ENCODE peak calls at places on chromosomes 3 and 15, in four cellular contexts. B is IMR-90, R is GM06990, L is astrocyte of the spinal cord. X is an unnamed sample.

GRCh38 chr3:107413264-107413663 is 36.0 kb downstream of the CCDC54 start:
- DNase-seq in R (no peak), L (no peak), B (no peak), X (no peak)

GRCh38 chr3:57572096-57572495 is 16.0 kb downstream of the PDE12 start:
- DNase-seq in B (no peak), R (no peak), L (no peak), X (no peak)

GRCh38 chr3:168991813-168992212 is 671.7 kb downstream of the MECOM start:
- DNase-seq in L (no peak), B (peak), R (no peak), X (no peak)

GRCh38 chr3:108493862-108494261 is 16.5 kb downstream of the MYH15 start:
- DNase-seq in R (no peak), B (no peak), L (no peak), X (no peak)

GRCh38 chr15:47398115-47398514 is 319.2 kb upstream of the SEMA6D start:
- DNase-seq in L (no peak), R (no peak), B (no peak), X (no peak)

GRCh38 chr15:51333571-51333970 is 4.8 kb downstream of the CYP19A1 start:
- DNase-seq in B (no peak), R (no peak), L (no peak), X (no peak)

GRCh38 chr3:23644741-23645140 is 161.0 kb upstream of the UBE2E1 start:
- DNase-seq in R (no peak), B (no peak), L (no peak), X (no peak)

GRCh38 chr15:86620636-86621349 is 541.1 kb downstream of the AGBL1 start:
- DNase-seq in B (no peak), R (no peak), L (no peak), X (no peak)

GRCh38 chr3:8238434-8238833 is 263.2 kb upstream of the LMCD1 start:
- DNase-seq in R (no peak), L (no peak), B (no peak), X (no peak)

GRCh38 chr3:169760479-169760878 is 4.4 kb downstream of the TERC start:
- DNase-seq in B (peak), L (peak), R (no peak), X (no peak)

GRCh38 chr15:101615986-101616848 is 36.0 kb downstream of the TM2D3 start:
- DNase-seq in B (peak), L (peak), R (no peak), X (no peak)

GRCh38 chr15:88974392-88974791 is 61.2 kb upstream of the MFGE8 start:
- DNase-seq in L (no peak), B (peak), R (no peak), X (no peak)

GRCh38 chr15:77830041-77830440 is 197.3 kb upstream of the LINGO1 start:
- DNase-seq in B (peak), L (peak), R (no peak), X (peak)

GRCh38 chr3:87270908-87271727 is 5.3 kb downstream of the POU1F1 start:
- DNase-seq in B (no peak), L (no peak), R (no peak), X (no peak)
- H3K4me3 ChIP-seq in B (no peak), L (no peak), R (no peak), X (no peak)

GRCh38 chr15:49046113-49046883 is at the start of gene SECISBP2L:
- DNase-seq in B (peak), L (peak), R (peak), X (peak)
- TF ChIP-seq CTCF in B (peak), L (peak), R (peak), X (peak)

GRCh38 chr3:161247049-161247448 is 25.9 kb downstream of the NMD3 start:
- DNase-seq in R (no peak), B (no peak), L (no peak), X (no peak)
- H3K4me3 ChIP-seq in R (no peak), B (no peak), L (no peak), X (no peak)

GRCh38 chr3:145776782-145777408 is 384.1 kb downstream of the PLOD2 start:
- DNase-seq in R (no peak), L (peak), B (peak), X (no peak)
- TF ChIP-seq CTCF in R (peak), L (peak), B (peak), X (peak)

DNA sequence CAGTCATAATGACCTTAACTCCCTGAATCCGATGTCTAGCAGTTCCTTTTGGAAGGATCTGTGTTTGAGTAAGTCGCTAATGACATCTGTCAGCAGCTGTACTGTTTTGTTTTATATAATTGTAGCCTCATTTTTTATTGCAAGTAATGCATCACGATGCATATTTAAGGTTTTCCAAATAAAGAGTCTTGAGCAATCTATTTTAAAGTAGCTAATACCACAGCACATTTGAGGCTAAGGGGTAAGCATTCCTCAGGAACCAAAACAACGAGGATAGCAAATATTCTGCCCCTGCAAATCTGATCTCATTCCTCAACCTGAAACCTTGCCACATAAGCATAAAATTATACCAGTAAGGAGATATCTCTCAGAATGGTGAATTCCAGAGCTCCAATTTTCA is 98.7 kb downstream of the TBC1D5 start:
- DNase-seq in R (no peak), L (peak), B (peak), X (no peak)
- H3K4me3 ChIP-seq in R (no peak), L (no peak), B (no peak), X (no peak)

GRCh38 chr3:39990532-39990931 is 181.1 kb downstream of the MYRIP start:
- DNase-seq in B (peak), R (no peak), L (peak), X (no peak)
- TF ChIP-seq CTCF in B (peak), R (peak), L (peak), X (peak)

X was measured in RWPE2.